ENCODE peak calls at places on chromosomes 3 and 15, in eight cellular contexts. I, Y, B, F, P, O, X and W are unnamed samples.

GRCh38 chr3:160103397-160103796 is 114.8 kb downstream of the IL12A start:
- DNase-seq in X (no peak), P (no peak), O (no peak), Y (no peak), F (no peak), I (no peak), B (no peak), W (no peak)

GRCh38 chr3:42014949-42015533 is 53.1 kb upstream of the ULK4 start:
- DNase-seq in P (no peak), X (no peak), I (no peak), B (peak), Y (no peak), F (peak), O (no peak), W (peak)

GRCh38 chr3:48039487-48040190 is 23.4 kb upstream of the MAP4 start:
- DNase-seq in O (no peak), I (no peak), P (no peak), Y (no peak), F (no peak), B (no peak), X (peak), W (peak)

GRCh38 chr3:106208979-106209378 is 340.2 kb upstream of the CBLB start:
- DNase-seq in Y (no peak), F (no peak), I (no peak), P (peak), X (peak), O (no peak), B (no peak), W (no peak)

GRCh38 chr3:179769411-179770247 is 116.8 kb downstream of the USP13 start:
- DNase-seq in P (no peak), F (no peak), O (no peak), I (no peak), Y (no peak), B (no peak), X (no peak), W (no peak)

GRCh38 chr3:117408811-117409210 is 699.2 kb downstream of the TUSC7 start:
- DNase-seq in F (no peak), Y (no peak), O (no peak), B (no peak), X (no peak), I (no peak), P (no peak), W (no peak)

GRCh38 chr15:64813075-64813474 is 12.4 kb downstream of the PIF1 start:
- DNase-seq in P (no peak), O (no peak), X (peak), Y (no peak), B (no peak), I (no peak), F (no peak), W (peak)

GRCh38 chr15:28017423-28017924 is 81.6 kb downstream of the OCA2 start:
- DNase-seq in Y (no peak), B (no peak), P (no peak), F (no peak), O (no peak), I (no peak), X (peak), W (peak)